ENCODE peak calls at places on chromosomes 7 and 10, in five cellular contexts. O is uterus, E is cardiac fibroblast, S is tibial artery, B is endodermal cell. T is an unnamed sample.

GRCh38 chr7:50664937-50665336 is 99.7 kb upstream of the DDC start:
- DNase-seq in B (no peak), E (no peak), O (no peak), S (no peak), T (no peak)

GRCh38 chr10:102134416-102134815 is 1.6 kb downstream of the PPRC1 start:
- DNase-seq in B (no peak), O (no peak), E (no peak), S (no peak), T (no peak)

GRCh38 chr7:47198159-47198558 is 383.8 kb downstream of the TNS3 start:
- DNase-seq in B (no peak), S (no peak), O (no peak), E (peak; percentile 7), T (no peak)

GRCh38 chr7:82985144-82985802 is 177.4 kb downstream of the PCLO start:
- DNase-seq in E (no peak), S (no peak), B (no peak), O (no peak), T (no peak)

GRCh38 chr10:129581836-129582235 is 114.8 kb downstream of the MGMT start:
- DNase-seq in B (no peak), O (no peak), S (no peak), E (no peak), T (no peak)

GRCh38 chr10:125281091-125281490 is 120.7 kb upstream of the CTBP2 start:
- DNase-seq in O (no peak), B (no peak), E (no peak), S (no peak), T (no peak)

GRCh38 chr7:5621776-5622175 is 159.7 kb downstream of the RNF216 start:
- DNase-seq in S (no peak), B (no peak), O (no peak), E (no peak), T (no peak)

GRCh38 chr10:120578123-120578522 is 121.1 kb downstream of the PLPP4 start:
- DNase-seq in B (no peak), S (no peak), E (no peak), O (no peak), T (no peak)

GRCh38 chr10:34742456-34742855 is 72.6 kb downstream of the PARD3 start:
- DNase-seq in E (no peak), S (no peak), B (no peak), O (no peak), T (no peak)

GRCh38 chr7:41975854-41976253 is 261.2 kb downstream of the GLI3 start:
- DNase-seq in E (peak; percentile 59), O (no peak), S (no peak), B (no peak), T (no peak)

GRCh38 chr10:104045151-104046089 is 40.3 kb downstream of the COL17A1 start:
- DNase-seq in E (peak; percentile 86), O (no peak), S (no peak), B (peak; percentile 92), T (peak; percentile 38)

GRCh38 chr10:93186631-93187030 is 112.9 kb downstream of the CYP26A1 start:
- DNase-seq in B (no peak), S (no peak), O (no peak), E (no peak), T (no peak)

GRCh38 chr10:71939304-71939703 is 24.9 kb upstream of the CHST3 start:
- DNase-seq in B (no peak), E (no peak), S (no peak), O (no peak), T (no peak)

GRCh38 chr7:41334071-41334862 is 368.6 kb downstream of the INHBA start:
- DNase-seq in E (no peak), O (no peak), B (no peak), S (no peak), T (no peak)

GRCh38 chr7:28484276-28484675 is 72.0 kb downstream of the CREB5 start:
- DNase-seq in S (no peak), O (no peak), E (peak; percentile 3), B (no peak), T (no peak)

GRCh38 chr10:126928252-126928651 is 23.0 kb downstream of the DOCK1 start:
- DNase-seq in S (no peak), B (no peak), E (no peak), O (no peak), T (no peak)

GRCh38 chr7:45259966-45260646 is 102.5 kb downstream of the RAMP3 start:
- DNase-seq in O (no peak), S (peak; percentile 40), E (peak; percentile 32), B (peak; percentile 95), T (no peak)

GRCh38 chr10:129707406-129708388 is 240.7 kb downstream of the MGMT start:
- DNase-seq in O (no peak), S (no peak), B (peak; percentile 36), E (peak; percentile 57), T (no peak)

GRCh38 chr7:5422324-5423271 is 1.0 kb downstream of the TNRC18 start:
- DNase-seq in B (peak; percentile 78), S (no peak), E (peak; percentile 39), O (peak; percentile 28), T (no peak)

GRCh38 chr10:111108441-111108840 is 31.6 kb downstream of the ADRA2A start:
- DNase-seq in B (no peak), E (no peak), O (no peak), S (no peak), T (no peak)

GRCh38 chr10:118054383-118054782 is 7.6 kb upstream of the RAB11FIP2 start:
- DNase-seq in E (no peak), O (no peak), B (no peak), S (no peak), T (no peak)

GRCh38 chr7:51121945-51122425 is 194.6 kb downstream of the COBL start:
- DNase-seq in E (peak; percentile 16), S (no peak), B (peak; percentile 79), O (peak; percentile 36), T (no peak)

GRCh38 chr10:110032801-110033723 is 25.3 kb downstream of the ADD3 start:
- DNase-seq in E (no peak), O (no peak), S (no peak), B (no peak), T (no peak)

GRCh38 chr10:51960494-51960895 is 261.1 kb upstream of the CSTF2T start:
- DNase-seq in E (peak; percentile 78), O (no peak), S (no peak), B (peak; percentile 44), T (peak; percentile 69)

GRCh38 chr10:80444124-80444523 is 10.0 kb upstream of the TSPAN14 start:
- DNase-seq in B (no peak), O (no peak), S (no peak), E (no peak), T (no peak)

GRCh38 chr7:157625973-157626790 is 289.4 kb downstream of the DNAJB6 start:
- DNase-seq in S (no peak), E (no peak), B (peak; percentile 32), O (no peak), T (no peak)

GRCh38 chr10:47354162-47354561 is 6.0 kb downstream of the RBP3 start:
- DNase-seq in S (no peak), B (no peak), O (no peak), E (peak; percentile 31), T (no peak)
- TF ChIP-seq CTCF in S (no peak), B (peak; percentile 59), O (no peak), E (peak; percentile 34), T (peak; percentile 48)

GRCh38 chr10:22503315-22504090 is 158.2 kb downstream of the SPAG6 start:
- DNase-seq in S (no peak), B (no peak), O (no peak), E (no peak), T (no peak)
- H3K4me3 ChIP-seq in S (no peak overlapping the region), B (no peak overlapping the region), O (no peak overlapping the region), E (no peak overlapping the region), T (no peak overlapping the region)

GRCh38 chr7:93861325-93861949 is 29.1 kb downstream of the TFPI2 start:
- DNase-seq in O (no peak), S (no peak), E (no peak), B (no peak), T (no peak)
- TF ChIP-seq CTCF in O (no peak), S (no peak), E (peak; percentile 41), B (peak; percentile 71), T (no peak)

GRCh38 chr7:25894902-25895791 is 256.9 kb upstream of the NFE2L3 start:
- DNase-seq in E (peak; percentile 11), B (peak; percentile 89), S (peak; percentile 63), O (peak; percentile 41), T (no peak)
- H3K4me3 ChIP-seq in E (no peak overlapping the region), B (peak overlapping the region; percentile 54), S (no peak overlapping the region), O (peak overlapping the region; percentile 10), T (no peak overlapping the region)

GRCh38 chr10:33016988-33017387 is 59.0 kb upstream of the ITGB1 start:
- DNase-seq in S (no peak), O (no peak), E (no peak), B (no peak), T (no peak)

GRCh38 chr10:33010132-33011037 is 52.4 kb upstream of the ITGB1 start:
- DNase-seq in S (no peak), O (no peak), B (peak; percentile 78), E (peak; percentile 73), T (peak; percentile 95)

DNA sequence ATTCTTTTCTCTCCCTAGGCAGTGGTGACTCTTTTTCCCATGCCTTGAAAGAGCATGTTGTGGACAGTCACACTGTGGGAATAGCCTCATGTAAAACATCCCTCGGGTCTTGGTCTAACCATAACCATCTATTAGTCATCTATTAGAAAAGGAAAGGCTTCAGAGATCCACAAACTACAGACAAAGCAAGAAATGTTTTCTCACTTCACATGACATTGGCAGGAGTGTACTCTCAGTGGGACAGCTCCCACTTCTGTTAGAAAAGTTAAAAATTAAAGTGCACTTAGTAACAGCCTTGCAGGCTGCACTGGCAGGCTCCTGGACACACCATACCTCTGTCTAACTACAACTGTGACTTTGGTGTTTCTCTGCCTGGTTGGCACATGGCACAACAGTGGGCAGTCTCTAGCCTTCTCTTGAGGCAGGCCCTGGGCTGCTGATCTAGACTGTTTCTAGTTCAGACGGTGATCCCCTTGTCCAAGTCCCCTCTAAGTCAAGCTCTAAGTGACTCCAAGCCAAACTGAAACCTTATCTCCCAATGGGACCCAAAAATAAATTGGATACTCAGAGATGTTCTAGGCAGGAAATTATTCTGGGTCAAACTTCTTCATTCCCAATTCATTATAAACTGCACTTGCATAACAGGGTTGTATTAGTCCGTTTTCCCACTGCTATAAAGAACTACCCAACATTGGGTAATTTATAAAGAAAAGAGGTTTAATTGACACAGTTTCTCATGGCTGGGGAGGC is 57.9 kb upstream of the ITGB1 start:
- DNase-seq in E (peak; percentile 80), B (no peak), S (no peak), O (no peak), T (no peak)
- TF ChIP-seq CTCF in E (no peak), B (no peak), S (no peak), O (no peak), T (no peak)

GRCh38 chr10:36603688-36604087 is 521.7 kb upstream of the ANKRD30A start:
- DNase-seq in O (no peak), E (no peak), S (no peak), B (no peak), T (no peak)

GRCh38 chr10:36608251-36608650 is 517.1 kb upstream of the ANKRD30A start:
- DNase-seq in O (no peak), E (peak; percentile 53), B (no peak), S (no peak), T (no peak)

GRCh38 chr10:36602374-36602773 is 523.0 kb upstream of the ANKRD30A start:
- DNase-seq in E (peak; percentile 80), S (no peak), B (no peak), O (no peak), T (peak; percentile 34)

GRCh38 chr10:36608866-36609265 is 516.5 kb upstream of the ANKRD30A start:
- DNase-seq in S (no peak), O (no peak), E (peak; percentile 26), B (no peak), T (no peak)

GRCh38 chr10:36606234-36606839 is 519.1 kb upstream of the ANKRD30A start:
- DNase-seq in B (no peak), S (no peak), E (peak; percentile 29), O (no peak), T (no peak)
- H3K4me3 ChIP-seq in B (no peak overlapping the region), S (no peak overlapping the region), E (no peak overlapping the region), O (no peak overlapping the region), T (no peak overlapping the region)

T was measured in AG09309.